ENCODE peak calls at places on chromosomes 5 and 9, in six cellular contexts. I is HFFc6, U is lower leg skin, A is neural crest cell, V is dorsolateral prefrontal cortex, O is foreskin keratinocyte. Z is an unnamed sample.

GRCh38 chr9:78407636-78408312 is 110.8 kb downstream of the PSAT1 start:
- DNase-seq in I (no peak), O (no peak), V (no peak), A (no peak), U (no peak), Z (no peak)

GRCh38 chr5:95281211-95281610 is 3.7 kb downstream of the MCTP1 start:
- DNase-seq in A (no peak), O (peak; percentile 26), I (peak; percentile 7), V (no peak), U (no peak), Z (no peak)

GRCh38 chr5:6188344-6188743 is 190.0 kb downstream of the MED10 start:
- DNase-seq in O (no peak), U (no peak), I (no peak), V (no peak), A (no peak), Z (no peak)

GRCh38 chr9:13661014-13661413 is 381.5 kb upstream of the MPDZ start:
- DNase-seq in A (no peak), I (no peak), O (no peak), U (no peak), V (no peak), Z (no peak)

GRCh38 chr5:151770383-151771258 is 1.1 kb upstream of the G3BP1 start:
- DNase-seq in U (peak; percentile 96), A (peak; percentile 55), O (peak; percentile 29), V (peak; percentile 70), I (peak; percentile 70), Z (peak; percentile 91)

GRCh38 chr5:95958308-95959014 is 3.2 kb downstream of the ELL2 start:
- DNase-seq in A (no peak), O (peak; percentile 55), I (peak; percentile 59), U (no peak), V (no peak), Z (no peak)

GRCh38 chr9:120890415-120891254 is 13.6 kb upstream of the PHF19 start:
- DNase-seq in U (no peak), I (no peak), A (no peak), V (no peak), O (no peak), Z (no peak)

GRCh38 chr5:60092671-60093422 is 199.3 kb upstream of the PDE4D start:
- DNase-seq in I (peak; percentile 61), U (no peak), V (no peak), O (peak; percentile 83), A (no peak), Z (no peak)

GRCh38 chr5:176647870-176648466 is 684 bp downstream of the TSPAN17 start:
- DNase-seq in O (no peak), A (no peak), U (peak; percentile 91), V (no peak), I (no peak), Z (no peak)

GRCh38 chr9:70060148-70060882 is 16.7 kb downstream of the MAMDC2 start:
- DNase-seq in V (no peak), U (no peak), I (no peak), O (no peak), A (no peak), Z (no peak)

GRCh38 chr9:93450817-93451761 is at the start of gene FAM120A:
- DNase-seq in A (peak; percentile 44), V (peak; percentile 53), I (peak; percentile 58), O (peak; percentile 45), U (peak; percentile 92), Z (peak; percentile 85)

GRCh38 chr9:93670208-93671029 is 94.0 kb downstream of the PHF2 start:
- DNase-seq in I (peak; percentile 42), V (no peak), U (peak; percentile 80), O (no peak), A (peak; percentile 46), Z (peak; percentile 77)

GRCh38 chr9:98867434-98868168 is 60.1 kb downstream of the GALNT12 start:
- DNase-seq in V (no peak), A (no peak), I (peak; percentile 52), O (no peak), U (peak; percentile 93), Z (no peak)

GRCh38 chr5:81980160-81980559 is 8.3 kb downstream of the ATG10 start:
- DNase-seq in U (no peak), V (no peak), A (no peak), I (no peak), O (no peak), Z (no peak)

GRCh38 chr9:88303785-88304495 is 84.3 kb upstream of the SPIN1 start:
- DNase-seq in V (no peak), I (peak; percentile 60), U (peak; percentile 40), O (no peak), A (no peak), Z (peak; percentile 17)

GRCh38 chr9:33447404-33448158 is at the start of gene AQP3:
- DNase-seq in U (peak; percentile 96), A (peak; percentile 57), V (no peak), I (peak; percentile 20), O (peak; percentile 20), Z (no peak)

GRCh38 chr5:178590924-178591423 is 781 bp upstream of the COL23A1 start:
- DNase-seq in A (no peak), U (no peak), O (peak; percentile 75), I (no peak), V (no peak), Z (no peak)
- TF ChIP-seq CTCF in A (peak; percentile 4), U (no peak), O (no peak), I (no peak), V (no peak), Z (peak; percentile 63)

GRCh38 chr5:141186897-141187512 is at the start of gene PCDHB9:
- DNase-seq in A (peak; percentile 15), I (peak; percentile 58), V (no peak), O (no peak), U (no peak), Z (no peak)

GRCh38 chr5:141180313-141180712 is 1.9 kb upstream of the PCDHB16 start:
- DNase-seq in U (no peak), A (no peak), O (no peak), I (no peak), V (no peak), Z (no peak)

DNA sequence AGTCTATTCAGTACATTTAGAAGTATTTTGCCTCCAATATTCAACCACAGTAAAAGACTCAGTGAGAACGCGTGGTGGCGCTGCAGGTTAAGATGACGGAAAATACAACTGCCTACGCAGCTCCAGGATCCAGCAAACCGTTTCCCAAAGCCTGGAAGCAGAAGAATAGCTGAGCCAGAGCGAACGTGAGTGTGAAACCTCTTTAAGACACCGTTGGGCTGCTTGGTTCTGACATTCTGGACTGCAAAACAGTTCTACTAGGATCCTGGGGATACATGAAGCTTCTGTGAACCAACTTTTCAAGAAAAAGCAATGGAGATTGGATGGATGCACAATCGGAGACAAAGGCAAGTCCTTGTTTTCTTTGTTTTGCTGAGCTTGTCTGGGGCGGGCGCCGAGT is at the start of gene PCDHB16:
- DNase-seq in O (no peak), A (peak; percentile 63), U (no peak), V (no peak), I (peak; percentile 62), Z (no peak)
- TF ChIP-seq CTCF in O (peak; percentile 32), A (peak; percentile 62), U (no peak), V (peak; percentile 22), I (peak; percentile 78), Z (peak; percentile 77)

DNA sequence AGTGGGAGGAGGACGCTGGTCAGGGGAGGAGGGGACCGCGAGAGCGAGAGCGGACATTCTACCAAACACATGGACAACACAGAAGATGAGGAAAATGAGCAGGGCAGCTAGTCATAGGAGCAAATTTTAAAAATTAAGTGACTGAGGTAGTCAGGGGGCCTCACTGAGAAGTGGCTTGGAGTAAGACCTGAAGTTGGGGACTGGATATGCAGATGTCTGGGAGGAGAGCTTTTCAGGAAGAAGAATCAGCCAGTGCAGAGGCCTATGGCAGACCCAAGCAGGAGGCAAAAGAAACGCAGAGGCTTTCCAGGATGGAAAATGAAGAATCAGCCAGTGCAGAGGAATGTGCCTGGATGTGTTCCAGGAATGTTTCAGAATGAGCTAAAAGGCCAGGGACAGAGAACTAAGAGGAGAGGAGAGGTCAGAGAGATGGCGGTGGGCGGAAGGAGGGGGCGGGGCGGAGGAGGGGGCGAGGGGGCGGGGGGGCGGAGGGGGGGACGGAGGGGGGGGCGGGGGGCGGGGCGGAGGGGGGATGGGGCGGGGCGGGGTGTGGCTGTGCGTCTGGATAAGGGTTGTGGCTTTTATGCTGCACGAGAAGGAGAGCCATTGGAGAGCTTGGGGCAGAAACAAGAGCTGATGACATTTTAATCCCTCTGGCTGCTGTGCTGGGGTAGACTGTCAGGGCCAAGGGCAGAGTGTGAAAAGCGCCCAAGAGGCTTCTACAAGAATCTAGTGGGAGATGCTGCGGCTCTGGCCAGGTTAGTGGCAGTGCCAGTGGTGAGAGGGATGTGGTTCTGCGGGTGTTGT is 129.6 kb downstream of the KCNIP1 start:
- DNase-seq in A (no peak), O (no peak), U (peak; percentile 93), I (peak; percentile 66), V (no peak), Z (peak; percentile 47)
- TF ChIP-seq CTCF in A (peak; percentile 16), O (no peak), U (no peak), I (peak; percentile 37), V (no peak), Z (no peak)

GRCh38 chr9:35656841-35657326 is 935 bp downstream of the RMRP start:
- DNase-seq in V (no peak), U (no peak), A (no peak), O (no peak), I (no peak), Z (no peak)

GRCh38 chr9:35658144-35658893 is at the start of gene CCDC107:
- DNase-seq in I (peak; percentile 69), U (peak; percentile 96), V (peak; percentile 83), A (peak; percentile 86), O (peak; percentile 49), Z (no peak)

GRCh38 chr9:35658894-35659220 is 765 bp downstream of the CCDC107 start:
- DNase-seq in I (peak; percentile 67), V (no peak), A (no peak), O (no peak), U (no peak), Z (no peak)

GRCh38 chr9:35656340-35656739 is 1.5 kb downstream of the RMRP start:
- DNase-seq in A (no peak), I (no peak), V (no peak), U (no peak), O (no peak), Z (no peak)

DNA sequence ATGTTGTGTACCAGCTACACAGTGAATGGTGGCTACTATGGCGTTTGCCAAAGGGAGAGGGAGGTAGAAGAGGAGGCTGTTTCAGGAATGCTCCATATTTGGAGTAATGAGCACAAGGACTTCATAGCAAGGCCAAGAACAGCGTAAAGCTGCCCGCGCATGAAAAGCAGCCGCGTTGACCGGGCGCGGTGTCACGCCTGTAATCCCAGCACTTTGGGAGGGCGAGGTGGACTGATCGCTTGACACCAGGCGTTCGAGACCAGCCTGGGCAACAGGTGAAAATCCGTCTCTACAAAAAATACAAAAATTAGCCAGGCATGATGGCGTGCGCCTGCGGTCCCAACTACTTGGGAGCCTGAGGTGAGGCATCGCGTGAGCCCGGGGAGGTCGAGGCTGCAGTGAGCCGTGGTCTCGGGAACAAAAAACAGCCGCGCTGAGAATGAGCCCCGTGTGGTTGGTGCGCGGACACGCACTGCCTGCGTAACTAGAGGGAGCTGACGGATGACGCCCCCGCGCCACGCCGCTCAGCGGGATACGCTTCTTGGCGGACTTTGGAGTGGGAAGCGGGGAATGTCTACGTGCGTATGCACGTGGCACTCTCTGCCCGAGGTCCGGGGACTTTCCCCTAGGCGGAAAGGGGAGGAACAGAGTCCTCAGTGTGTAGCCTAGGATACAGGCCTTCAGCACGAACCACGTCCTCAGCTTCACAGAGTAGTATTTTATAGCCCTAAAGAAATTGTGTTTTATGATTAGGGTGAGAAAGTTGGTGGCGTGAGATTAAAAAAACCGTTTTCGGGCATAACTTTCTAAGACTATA is at the start of gene RMRP:
- DNase-seq in I (peak; percentile 100), U (peak; percentile 99), V (peak; percentile 98), O (peak; percentile 97), A (peak; percentile 91), Z (peak; percentile 100)
- TF ChIP-seq CTCF in I (peak; percentile 64), U (no peak), V (peak; percentile 31), O (peak; percentile 42), A (peak; percentile 54), Z (peak; percentile 57)

GRCh38 chr5:147935032-147935431 is 28.7 kb upstream of the C5orf46 start:
- DNase-seq in A (no peak), O (no peak), V (no peak), I (no peak), U (no peak), Z (no peak)
- TF ChIP-seq CTCF in A (peak; percentile 73), O (peak; percentile 90), V (peak; percentile 46), I (peak; percentile 39), U (no peak), Z (peak; percentile 86)

Z was measured in chondrocyte.